ENCODE peak calls at places on chromosome 4, in ten cellular contexts. N, C, K, A, B, U, G, I, S and M are unnamed samples.

GRCh38 chr4:73127839-73128448 is 58.4 kb upstream of the COX18 start:
- DNase-seq in G (no peak), A (no peak), S (no peak), K (peak), U (no peak), N (peak), B (no peak), I (peak), C (no peak), M (no peak)

GRCh38 chr4:25949166-25949748 is 35.2 kb downstream of the SMIM20 start:
- DNase-seq in N (no peak), C (peak), I (no peak), A (no peak), S (no peak), G (no peak), U (no peak), B (no peak), K (no peak), M (no peak)

GRCh38 chr4:145390566-145390965 is 91.1 kb upstream of the SMAD1 start:
- DNase-seq in K (no peak), G (no peak), U (no peak), B (no peak), I (no peak), A (no peak), N (no peak), S (no peak), C (no peak), M (no peak)

GRCh38 chr4:1502976-1503375 is 96.7 kb upstream of the NKX1-1 start:
- DNase-seq in K (no peak), B (no peak), S (no peak), A (no peak), C (peak), G (no peak), N (no peak), U (no peak), I (peak), M (no peak)

GRCh38 chr4:176207839-176208238 is 12.5 kb upstream of the SPATA4 start:
- DNase-seq in U (no peak), B (no peak), S (no peak), K (no peak), A (no peak), N (no peak), I (no peak), G (no peak), C (no peak), M (no peak)

GRCh38 chr4:165347647-165348569 is 20.4 kb downstream of the MSMO1 start:
- DNase-seq in A (no peak), B (no peak), I (no peak), S (no peak), N (no peak), C (no peak), G (no peak), U (no peak), K (no peak), M (no peak)

GRCh38 chr4:7328913-7329638 is 105.7 kb downstream of the PSAPL1 start:
- DNase-seq in A (no peak), N (no peak), I (no peak), U (no peak), K (peak), G (no peak), C (no peak), S (no peak), B (no peak), M (no peak)

GRCh38 chr4:78168029-78168428 is 110.9 kb downstream of the FRAS1 start:
- DNase-seq in G (peak), A (no peak), U (no peak), B (no peak), S (no peak), K (no peak), N (no peak), C (no peak), I (no peak), M (peak)

GRCh38 chr4:79042079-79042674 is 102.9 kb upstream of the PAQR3 start:
- DNase-seq in A (no peak), S (no peak), C (no peak), B (no peak), K (peak), N (no peak), I (peak), U (no peak), G (peak), M (peak)

GRCh38 chr4:159946983-159947645 is 844.2 kb downstream of the RAPGEF2 start:
- DNase-seq in B (no peak), U (no peak), G (peak), I (no peak), A (no peak), C (no peak), K (peak), N (peak), S (no peak), M (peak)

GRCh38 chr4:111775908-111776307 is 369.3 kb upstream of the FAM241A start:
- DNase-seq in C (no peak), U (no peak), K (no peak), B (no peak), I (no peak), N (no peak), A (no peak), S (no peak), G (no peak), M (no peak)

GRCh38 chr4:48432017-48432416 is 51.1 kb upstream of the SLC10A4 start:
- DNase-seq in A (no peak), S (no peak), C (no peak), K (no peak), I (no peak), B (no peak), G (no peak), U (no peak), N (no peak), M (no peak)

GRCh38 chr4:20464381-20464780 is 212.7 kb downstream of the SLIT2 start:
- DNase-seq in G (no peak), B (no peak), I (no peak), N (no peak), U (no peak), C (no peak), K (peak), A (no peak), S (no peak), M (no peak)

GRCh38 chr4:173794662-173795061 is 264.6 kb upstream of the HAND2 start:
- DNase-seq in I (no peak), A (no peak), C (no peak), U (no peak), B (no peak), G (no peak), N (no peak), S (no peak), K (no peak), M (no peak)

GRCh38 chr4:110049951-110050925 is 137.6 kb downstream of the EGF start:
- DNase-seq in I (peak), C (no peak), G (no peak), N (peak), K (peak), A (peak), B (no peak), S (peak), U (peak), M (peak)

GRCh38 chr4:95155759-95156451 is 392.9 kb downstream of the UNC5C start:
- DNase-seq in U (no peak), N (peak), K (peak), B (no peak), I (no peak), G (no peak), A (no peak), S (no peak), C (no peak), M (peak)

GRCh38 chr4:177214935-177215334 is 94.7 kb upstream of the NEIL3 start:
- DNase-seq in A (peak), K (peak), C (no peak), B (no peak), I (no peak), N (no peak), G (no peak), U (no peak), S (no peak), M (no peak)

GRCh38 chr4:187363453-187363852 is 632.1 kb upstream of the ZFP42 start:
- DNase-seq in S (no peak), N (no peak), U (no peak), I (no peak), A (no peak), B (no peak), G (no peak), K (no peak), C (no peak), M (no peak)

GRCh38 chr4:163558539-163559044 is 64.1 kb downstream of the TMA16 start:
- DNase-seq in S (no peak), A (no peak), I (no peak), C (no peak), K (no peak), G (no peak), B (no peak), U (no peak), N (no peak), M (no peak)

GRCh38 chr4:117154251-117154650 is 68.9 kb upstream of the TRAM1L1 start:
- DNase-seq in G (no peak), K (no peak), I (no peak), C (no peak), U (no peak), B (no peak), A (no peak), S (no peak), N (no peak), M (no peak)

GRCh38 chr4:139736257-139736626 is 70.6 kb downstream of the MGST2 start:
- DNase-seq in A (no peak), S (no peak), N (no peak), I (no peak), C (no peak), G (no peak), U (no peak), K (no peak), B (no peak), M (no peak)

GRCh38 chr4:7828926-7829325 is 110.7 kb downstream of the AFAP1 start:
- DNase-seq in S (no peak), N (no peak), C (no peak), K (peak), A (no peak), G (no peak), I (no peak), B (no peak), U (no peak), M (no peak)

GRCh38 chr4:48967626-48968025 is 18.4 kb upstream of the CWH43 start:
- DNase-seq in S (no peak), C (no peak), G (no peak), A (no peak), N (no peak), B (no peak), U (no peak), K (no peak), I (no peak), M (no peak)

GRCh38 chr4:6471303-6472007 is 959 bp downstream of the PPP2R2C start:
- DNase-seq in K (no peak), U (no peak), A (peak), S (no peak), I (peak), G (no peak), C (peak), B (no peak), N (no peak), M (peak)

GRCh38 chr4:124178449-124179021 is 534.0 kb downstream of the ANKRD50 start:
- DNase-seq in N (no peak), U (no peak), S (no peak), G (no peak), C (no peak), B (no peak), A (no peak), K (peak), I (no peak), M (no peak)

GRCh38 chr4:5999830-6000365 is 18.3 kb downstream of the C4orf50 start:
- DNase-seq in A (no peak), G (no peak), K (no peak), C (no peak), S (no peak), B (no peak), U (no peak), I (peak), N (no peak), M (no peak)